ENCODE peak calls at places on chromosomes 12 and 14, in six cellular contexts. B is fibroblast of lung; J is endodermal cell; O is A549; F is Panc1; P is CD4-positive, alpha-beta memory T cell. L is an unnamed sample.
A peak's percentile ranks its signal among the peaks of the same experiment; 100 is the strongest.

GRCh38 chr14:24699052-24699451 is 65.1 kb upstream of the GZMB start:
- DNase-seq in B (no peak), J (no peak), O (no peak), F (no peak), P (no peak), L (no peak)

GRCh38 chr12:79300199-79300568 is 390.6 kb downstream of the PAWR start:
- DNase-seq in B (peak; percentile 91), J (no peak), O (peak; percentile 58), F (no peak), P (no peak), L (peak; percentile 2)

GRCh38 chr14:24734917-24735500 is 101.0 kb upstream of the GZMB start:
- DNase-seq in B (peak; percentile 82), J (peak; percentile 71), O (peak; percentile 7), F (no peak), P (peak; percentile 27), L (no peak)

GRCh38 chr12:102957339-102958050 is at the start of gene ASCL1:
- DNase-seq in B (peak; percentile 18), J (peak; percentile 83), O (no peak), F (no peak), P (no peak), L (no peak)

GRCh38 chr12:114293571-114294302 is 112.2 kb downstream of the TBX5 start:
- DNase-seq in B (no peak), J (no peak), O (no peak), F (no peak), P (no peak), L (no peak)

GRCh38 chr12:96249196-96250118 is 55.3 kb downstream of the ELK3 start:
- DNase-seq in B (peak; percentile 77), J (no peak), O (no peak), F (no peak), P (no peak), L (no peak)

GRCh38 chr12:125017801-125018200 is 24.4 kb downstream of the BRI3BP start:
- DNase-seq in B (no peak), J (no peak), O (no peak), F (no peak), P (no peak), L (no peak)

GRCh38 chr12:115763376-115763775 is 514.1 kb downstream of the MED13L start:
- DNase-seq in B (peak; percentile 56), J (no peak), O (no peak), F (no peak), P (no peak), L (no peak)

GRCh38 chr12:89059721-89060120 is 292.6 kb downstream of the DUSP6 start:
- DNase-seq in B (no peak), J (no peak), O (no peak), F (no peak), P (no peak), L (no peak)

GRCh38 chr14:76118594-76118993 is 33.1 kb upstream of the GPATCH2L start:
- DNase-seq in B (no peak), J (no peak), O (no peak), F (no peak), P (no peak), L (no peak)
- H3K27ac ChIP-seq in B (no peak overlapping the region), J (no peak overlapping the region), O (no peak overlapping the region), F (no peak overlapping the region), P (no peak overlapping the region), L (no peak overlapping the region)

GRCh38 chr14:36971263-36971855 is 201.0 kb downstream of the SLC25A21 start:
- DNase-seq in B (no peak), J (no peak), O (no peak), F (no peak), P (no peak), L (no peak)
- H3K27ac ChIP-seq in B (no peak overlapping the region), J (no peak overlapping the region), O (no peak overlapping the region), F (no peak overlapping the region), P (no peak overlapping the region), L (no peak overlapping the region)

GRCh38 chr14:61388173-61388975 is 67.0 kb downstream of the PRKCH start:
- DNase-seq in B (no peak), J (no peak), O (no peak), F (no peak), P (peak; percentile 50), L (peak; percentile 84)

GRCh38 chr14:61387076-61387475 is 65.7 kb downstream of the PRKCH start:
- DNase-seq in B (no peak), J (no peak), O (no peak), F (no peak), P (no peak), L (no peak)

GRCh38 chr14:61386173-61386772 is 64.9 kb downstream of the PRKCH start:
- DNase-seq in B (no peak), J (no peak), O (no peak), F (no peak), P (no peak), L (no peak)

GRCh38 chr14:61391119-61391518 is 69.7 kb downstream of the PRKCH start:
- DNase-seq in B (no peak), J (no peak), O (no peak), F (no peak), P (no peak), L (no peak)

GRCh38 chr14:61388976-61389576 is 67.7 kb downstream of the PRKCH start:
- DNase-seq in B (no peak), J (no peak), O (no peak), F (no peak), P (no peak), L (no peak)
- H3K27ac ChIP-seq in B (no peak overlapping the region), J (no peak overlapping the region), O (no peak overlapping the region), F (no peak overlapping the region), P (peak overlapping the region; percentile 65), L (peak overlapping the region; percentile 94)

DNA sequence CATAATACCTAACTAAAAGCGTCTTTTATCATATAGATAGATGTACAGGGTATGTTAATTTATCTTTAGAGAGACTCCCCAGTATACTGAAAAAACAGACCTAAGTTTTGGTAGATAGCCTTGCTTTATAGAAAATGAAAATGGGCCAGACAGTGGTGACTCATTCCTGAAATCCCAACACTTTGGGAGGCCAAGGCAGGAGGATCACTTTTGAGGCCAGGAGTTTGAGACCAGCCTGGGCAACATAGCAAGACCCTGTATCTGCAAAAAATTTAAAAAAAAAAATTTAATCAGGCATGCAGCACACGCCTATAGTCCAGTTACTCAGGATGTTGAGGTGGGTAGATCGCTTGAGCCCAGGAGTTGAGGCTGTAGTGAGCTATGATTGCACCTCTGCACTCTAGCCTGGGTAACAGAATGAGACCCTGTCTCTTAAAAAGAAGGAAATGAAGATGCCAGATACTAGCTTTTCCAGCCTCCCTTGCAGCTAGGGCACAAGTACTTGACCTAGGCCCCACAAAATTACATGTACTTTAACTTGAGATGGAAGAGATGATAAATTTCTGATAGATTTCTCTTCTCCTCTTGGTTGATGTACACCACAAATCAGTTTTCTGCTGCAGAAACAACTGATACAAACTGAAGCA is 17.1 kb downstream of the RAP1B start:
- DNase-seq in B (no peak), J (no peak), O (no peak), F (no peak), P (no peak), L (no peak)
- H3K27ac ChIP-seq in B (no peak overlapping the region), J (no peak overlapping the region), O (no peak overlapping the region), F (no peak overlapping the region), P (no peak overlapping the region), L (no peak overlapping the region)

DNA sequence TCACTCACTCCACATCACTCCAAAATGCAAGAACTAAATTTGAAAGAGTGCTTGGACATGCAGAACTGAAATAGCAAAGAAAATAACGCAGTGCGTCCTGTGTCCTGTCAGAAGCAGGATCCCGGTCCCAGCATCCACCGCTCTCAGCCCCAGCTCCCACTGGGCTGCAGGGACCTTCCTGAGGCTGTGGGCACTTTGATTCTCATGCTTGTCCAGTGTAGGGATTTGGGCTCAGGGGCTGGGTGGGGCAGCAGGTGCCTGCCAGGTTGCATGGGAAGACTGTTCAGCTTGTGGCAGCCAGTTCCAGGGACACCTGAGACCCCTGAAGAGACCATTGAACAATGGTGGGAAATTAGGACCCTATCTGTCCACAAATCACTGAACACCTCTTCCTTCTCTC is 140.0 kb upstream of the FKBP4 start:
- DNase-seq in B (no peak), J (peak; percentile 17), O (no peak), F (no peak), P (no peak), L (no peak)
- H3K27ac ChIP-seq in B (no peak overlapping the region), J (no peak overlapping the region), O (no peak overlapping the region), F (no peak overlapping the region), P (no peak overlapping the region), L (no peak overlapping the region)